ENCODE peak calls at places on chromosome 1, in eight cellular contexts. W, K, B, I, H, X, D and Y are unnamed samples.

GRCh38 chr1:59520759-59521442 is 224.0 kb downstream of the FGGY start:
- DNase-seq in W (no peak), K (peak; percentile 51), B (no peak), I (peak; percentile 70), H (no peak), X (peak; percentile 76), D (no peak), Y (no peak)

GRCh38 chr1:80248886-80249285 is 1242.4 kb upstream of the ADGRL4 start:
- DNase-seq in W (no peak), K (no peak), B (no peak), I (no peak), H (no peak), X (no peak), D (no peak), Y (no peak)

GRCh38 chr1:240341365-240342250 is 249.9 kb downstream of the FMN2 start:
- DNase-seq in W (no peak), K (no peak), B (no peak), I (no peak), H (peak; percentile 43), X (no peak), D (no peak), Y (no peak)

GRCh38 chr1:219567341-219567947 is 45.5 kb downstream of the ZC3H11B start:
- DNase-seq in W (no peak), K (no peak), B (no peak), I (no peak), H (no peak), X (no peak), D (no peak), Y (no peak)

GRCh38 chr1:22323846-22324504 is 127.7 kb upstream of the ZBTB40 start:
- DNase-seq in W (no peak), K (no peak), B (no peak), I (no peak), H (no peak), X (no peak), D (no peak), Y (no peak)

GRCh38 chr1:14415396-14415795 is 183.1 kb upstream of the KAZN start:
- DNase-seq in W (no peak), K (no peak), B (no peak), I (no peak), H (no peak), X (no peak), D (no peak), Y (no peak)

GRCh38 chr1:29809446-29810120 is 573.3 kb downstream of the PTPRU start:
- DNase-seq in W (no peak), K (peak; percentile 41), B (no peak), I (no peak), H (no peak), X (no peak), D (peak; percentile 16), Y (no peak)

GRCh38 chr1:10788592-10789006 is 7.8 kb downstream of the CASZ1 start:
- DNase-seq in W (peak; percentile 44), K (peak; percentile 70), B (peak; percentile 94), I (no peak), H (no peak), X (no peak), D (no peak), Y (peak; percentile 36)

GRCh38 chr1:58896211-58897183 is 112.7 kb upstream of the JUN start:
- DNase-seq in W (peak; percentile 65), K (peak; percentile 81), B (peak; percentile 92), I (no peak), H (peak; percentile 89), X (no peak), D (no peak), Y (peak; percentile 57)

GRCh38 chr1:112247036-112247597 is 148.9 kb upstream of the CTTNBP2NL start:
- DNase-seq in W (no peak), K (no peak), B (no peak), I (no peak), H (no peak), X (no peak), D (no peak), Y (no peak)

GRCh38 chr1:179380299-179380698 is 14.5 kb downstream of the AXDND1 start:
- DNase-seq in W (no peak), K (no peak), B (no peak), I (no peak), H (no peak), X (no peak), D (no peak), Y (no peak)

GRCh38 chr1:66478116-66478515 is 55.8 kb upstream of the SGIP1 start:
- DNase-seq in W (no peak), K (no peak), B (no peak), I (no peak), H (no peak), X (no peak), D (no peak), Y (no peak)

GRCh38 chr1:178953034-178953433 is 72.7 kb upstream of the FAM20B start:
- DNase-seq in W (no peak), K (no peak), B (peak; percentile 75), I (no peak), H (no peak), X (no peak), D (no peak), Y (no peak)

GRCh38 chr1:2907051-2907450 is 105.6 kb upstream of the TTC34 start:
- DNase-seq in W (no peak), K (peak; percentile 71), B (no peak), I (no peak), H (no peak), X (no peak), D (no peak), Y (no peak)

GRCh38 chr1:185786524-185786923 is 52.3 kb downstream of the HMCN1 start:
- DNase-seq in W (no peak), K (no peak), B (no peak), I (no peak), H (no peak), X (no peak), D (no peak), Y (no peak)

GRCh38 chr1:62437273-62437945 is 560 bp downstream of the USP1 start:
- DNase-seq in W (no peak), K (no peak), B (no peak), I (no peak), H (peak; percentile 69), X (no peak), D (peak; percentile 54), Y (peak; percentile 49)

GRCh38 chr1:62435231-62436038 is 1.4 kb upstream of the USP1 start:
- DNase-seq in W (no peak), K (no peak), B (peak; percentile 56), I (no peak), H (peak; percentile 37), X (peak; percentile 49), D (no peak), Y (no peak)

GRCh38 chr1:62436039-62436465 is 797 bp upstream of the USP1 start:
- DNase-seq in W (peak; percentile 95), K (peak; percentile 98), B (peak; percentile 98), I (no peak), H (no peak), X (peak; percentile 93), D (peak; percentile 95), Y (peak; percentile 98)

GRCh38 chr1:62438163-62438562 is 1.3 kb downstream of the USP1 start:
- DNase-seq in W (no peak), K (no peak), B (no peak), I (no peak), H (no peak), X (no peak), D (no peak), Y (no peak)

DNA sequence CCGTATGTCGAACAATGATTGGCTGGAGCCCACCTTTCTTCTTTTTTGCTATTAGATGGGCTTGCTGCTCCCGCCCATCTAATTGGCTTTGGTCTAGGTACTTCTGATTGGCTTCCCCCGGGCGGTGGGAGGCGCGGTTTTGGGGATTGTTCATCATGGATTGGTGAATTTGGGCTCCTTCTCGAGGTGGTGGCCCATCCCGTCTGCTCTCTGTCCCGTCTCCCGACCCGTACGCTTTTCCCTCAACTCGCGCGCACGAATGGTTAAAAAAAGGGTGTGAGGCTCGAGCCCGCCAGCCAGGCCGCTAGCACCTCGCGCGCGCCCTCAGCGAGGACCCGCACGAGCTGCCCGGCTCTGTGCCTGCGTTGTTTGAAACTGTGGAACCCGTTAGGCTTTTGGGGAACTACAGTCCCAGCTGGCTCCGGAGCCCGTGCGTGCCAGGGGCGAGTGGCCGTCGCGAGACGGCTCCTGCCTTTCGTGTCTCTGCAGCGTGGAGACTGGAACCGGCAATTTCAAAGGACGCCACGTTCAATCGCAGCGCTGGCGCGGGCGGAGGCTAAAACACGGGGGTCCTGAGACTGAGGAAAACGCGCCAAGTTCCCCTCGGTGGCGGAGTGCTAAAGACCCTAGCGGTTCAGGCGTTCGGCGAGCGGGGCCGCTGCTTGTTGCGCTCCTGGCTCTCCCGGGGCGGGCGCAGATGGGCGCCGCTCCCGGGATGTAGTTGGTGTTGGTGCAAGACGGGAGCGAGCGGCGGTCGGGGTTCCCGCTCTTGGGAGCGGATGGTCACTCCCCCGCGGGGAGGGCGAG is at the start of gene USP1:
- DNase-seq in W (peak; percentile 94), K (peak; percentile 95), B (peak; percentile 98), I (peak; percentile 99), H (peak; percentile 99), X (peak; percentile 95), D (peak; percentile 94), Y (no peak)
- TF ChIP-seq CTCF in W (no peak), K (peak; percentile 30), B (no peak), I (no peak), H (no peak), X (no peak), D (no peak), Y (no peak)

GRCh38 chr1:217769768-217770167 is 138.6 kb downstream of the SPATA17 start:
- DNase-seq in W (no peak), K (no peak), B (no peak), I (no peak), H (no peak), X (no peak), D (no peak), Y (no peak)
- H3K27me3 ChIP-seq in W (no peaks in the 10 kb centered on the region), K (no peaks in the 10 kb centered on the region), B (no peaks in the 10 kb centered on the region), I (no peaks in the 10 kb centered on the region), H (no peaks in the 10 kb centered on the region), X (peaks cover 2% of the 10 kb centered on the region), D (no peaks in the 10 kb centered on the region), Y (no peaks in the 10 kb centered on the region)

GRCh38 chr1:201896951-201897391 is 8.3 kb downstream of the SHISA4 start:
- DNase-seq in W (no peak), K (no peak), B (peak; percentile 76), I (no peak), H (no peak), X (no peak), D (no peak), Y (no peak)
- TF ChIP-seq CTCF in W (no peak), K (no peak), B (no peak), I (no peak), H (no peak), X (no peak), D (no peak), Y (no peak)

GRCh38 chr1:204990721-204991341 is 52.2 kb upstream of the CNTN2 start:
- DNase-seq in W (no peak), K (no peak), B (no peak), I (no peak), H (no peak), X (no peak), D (no peak), Y (no peak)

GRCh38 chr1:204992940-204993339 is 50.1 kb upstream of the CNTN2 start:
- DNase-seq in W (no peak), K (no peak), B (no peak), I (no peak), H (no peak), X (no peak), D (no peak), Y (no peak)

GRCh38 chr1:204990059-204990664 is 52.9 kb upstream of the CNTN2 start:
- DNase-seq in W (no peak), K (no peak), B (no peak), I (no peak), H (no peak), X (no peak), D (no peak), Y (no peak)

GRCh38 chr1:204992499-204992898 is 50.5 kb upstream of the CNTN2 start:
- DNase-seq in W (no peak), K (no peak), B (no peak), I (no peak), H (no peak), X (no peak), D (no peak), Y (no peak)

GRCh38 chr1:204991342-204991844 is 51.6 kb upstream of the CNTN2 start:
- DNase-seq in W (no peak), K (peak; percentile 76), B (no peak), I (no peak), H (no peak), X (no peak), D (no peak), Y (no peak)
- H3K27me3 ChIP-seq in W (no peaks in the 10 kb centered on the region), K (no peaks in the 10 kb centered on the region), B (no peaks in the 10 kb centered on the region), I (peaks cover 33% of the 10 kb centered on the region), H (no peaks in the 10 kb centered on the region), X (no peaks in the 10 kb centered on the region), D (no peaks in the 10 kb centered on the region), Y (no peaks in the 10 kb centered on the region)